ENCODE peak calls at places on chromosomes 5 and 9, in four cellular contexts. One of them, this sample, is unnamed.

GRCh38 chr9:2489838-2490314 is 131.7 kb upstream of the VLDLR start:
- DNase-seq in left ventricle myocardium inferior: no peak
- DNase-seq in T-helper 2 cell: no peak
- DNase-seq in Kasumi-1: no peak
- DNase-seq in this sample: no peak

GRCh38 chr5:91787718-91788117 is 404.6 kb upstream of the ARRDC3 start:
- DNase-seq in Kasumi-1: no peak
- DNase-seq in left ventricle myocardium inferior: no peak
- DNase-seq in T-helper 2 cell: no peak
- DNase-seq in this sample: peak

GRCh38 chr9:5288591-5288990 is 15.9 kb downstream of the RLN2 start:
- DNase-seq in left ventricle myocardium inferior: no peak
- DNase-seq in T-helper 2 cell: no peak
- DNase-seq in Kasumi-1: no peak
- DNase-seq in this sample: no peak

GRCh38 chr5:1671351-1671750 is 128.3 kb downstream of the MRPL36 start:
- DNase-seq in Kasumi-1: no peak
- DNase-seq in T-helper 2 cell: no peak
- DNase-seq in left ventricle myocardium inferior: no peak
- DNase-seq in this sample: no peak

GRCh38 chr5:82673460-82673859 is 395.3 kb upstream of the RPS23 start:
- DNase-seq in left ventricle myocardium inferior: no peak
- DNase-seq in Kasumi-1: no peak
- DNase-seq in T-helper 2 cell: no peak
- DNase-seq in this sample: no peak

GRCh38 chr5:100423330-100423729 is 111.8 kb upstream of the FAM174A start:
- DNase-seq in left ventricle myocardium inferior: no peak
- DNase-seq in T-helper 2 cell: no peak
- DNase-seq in Kasumi-1: no peak
- DNase-seq in this sample: peak

GRCh38 chr5:111781200-111781599 is 24.2 kb upstream of the NREP start:
- DNase-seq in left ventricle myocardium inferior: peak
- DNase-seq in Kasumi-1: peak
- DNase-seq in T-helper 2 cell: no peak
- DNase-seq in this sample: peak

GRCh38 chr5:31537349-31537748 is 5.2 kb downstream of the C5orf22 start:
- DNase-seq in Kasumi-1: no peak
- DNase-seq in left ventricle myocardium inferior: no peak
- DNase-seq in T-helper 2 cell: no peak
- DNase-seq in this sample: no peak

GRCh38 chr9:2231831-2232230 is 216.7 kb downstream of the SMARCA2 start:
- DNase-seq in T-helper 2 cell: no peak
- DNase-seq in Kasumi-1: no peak
- DNase-seq in left ventricle myocardium inferior: no peak
- DNase-seq in this sample: no peak

GRCh38 chr5:62354028-62354874 is 48.2 kb downstream of the KIF2A start:
- DNase-seq in left ventricle myocardium inferior: no peak
- DNase-seq in Kasumi-1: peak
- DNase-seq in T-helper 2 cell: no peak
- DNase-seq in this sample: no peak

GRCh38 chr5:83414601-83415000 is 56.9 kb upstream of the VCAN start:
- DNase-seq in Kasumi-1: no peak
- DNase-seq in left ventricle myocardium inferior: no peak
- DNase-seq in T-helper 2 cell: no peak
- DNase-seq in this sample: no peak

GRCh38 chr5:159908201-159908940 is 7.9 kb upstream of the ADRA1B start:
- DNase-seq in T-helper 2 cell: no peak
- DNase-seq in left ventricle myocardium inferior: no peak
- DNase-seq in Kasumi-1: no peak
- DNase-seq in this sample: no peak

GRCh38 chr5:133697536-133698258 is 85.4 kb upstream of the FSTL4 start:
- DNase-seq in Kasumi-1: no peak
- DNase-seq in left ventricle myocardium inferior: no peak
- DNase-seq in T-helper 2 cell: no peak
- DNase-seq in this sample: no peak

GRCh38 chr9:36928670-36929349 is 105.3 kb downstream of the PAX5 start:
- DNase-seq in T-helper 2 cell: no peak
- DNase-seq in left ventricle myocardium inferior: no peak
- DNase-seq in Kasumi-1: peak
- DNase-seq in this sample: no peak

GRCh38 chr9:129403743-129404620 is 216.9 kb downstream of the C9orf50 start:
- DNase-seq in left ventricle myocardium inferior: no peak
- DNase-seq in Kasumi-1: no peak
- DNase-seq in T-helper 2 cell: no peak
- DNase-seq in this sample: no peak

GRCh38 chr5:177403194-177403825 is 2.8 kb upstream of the PFN3 start:
- DNase-seq in left ventricle myocardium inferior: no peak
- DNase-seq in T-helper 2 cell: peak
- DNase-seq in Kasumi-1: no peak
- DNase-seq in this sample: no peak

GRCh38 chr9:136888454-136888853 is 2.1 kb downstream of the TRAF2 start:
- DNase-seq in left ventricle myocardium inferior: no peak
- DNase-seq in T-helper 2 cell: no peak
- DNase-seq in Kasumi-1: no peak
- DNase-seq in this sample: no peak

GRCh38 chr5:7856855-7857254 is 5.9 kb upstream of the CFAP90 start:
- DNase-seq in Kasumi-1: peak
- DNase-seq in T-helper 2 cell: no peak
- DNase-seq in left ventricle myocardium inferior: no peak
- DNase-seq in this sample: no peak

GRCh38 chr5:54063817-54064216 is 246.6 kb downstream of the ARL15 start:
- DNase-seq in T-helper 2 cell: no peak
- DNase-seq in Kasumi-1: no peak
- DNase-seq in left ventricle myocardium inferior: no peak
- DNase-seq in this sample: peak

GRCh38 chr5:173217626-173218397 is 17.2 kb downstream of the NKX2-5 start:
- DNase-seq in left ventricle myocardium inferior: no peak
- DNase-seq in T-helper 2 cell: no peak
- DNase-seq in Kasumi-1: no peak
- DNase-seq in this sample: no peak

GRCh38 chr5:90119531-90119940 is 290.0 kb downstream of the CETN3 start:
- DNase-seq in left ventricle myocardium inferior: no peak
- DNase-seq in T-helper 2 cell: no peak
- DNase-seq in Kasumi-1: no peak
- DNase-seq in this sample: no peak

GRCh38 chr5:6745706-6746217 is 32.5 kb downstream of the TENT4A start:
- DNase-seq in Kasumi-1: peak
- DNase-seq in T-helper 2 cell: no peak
- DNase-seq in left ventricle myocardium inferior: no peak
- DNase-seq in this sample: no peak

GRCh38 chr5:100777680-100778281 is 125.3 kb downstream of the ST8SIA4 start:
- DNase-seq in Kasumi-1: peak
- DNase-seq in left ventricle myocardium inferior: no peak
- DNase-seq in T-helper 2 cell: no peak
- DNase-seq in this sample: peak

GRCh38 chr9:110114086-110114887 is 93.7 kb downstream of the C9orf152 start:
- DNase-seq in T-helper 2 cell: no peak
- DNase-seq in left ventricle myocardium inferior: no peak
- DNase-seq in Kasumi-1: no peak
- DNase-seq in this sample: no peak

GRCh38 chr5:141095263-141095641 is 837 bp downstream of the PCDHB2 start:
- DNase-seq in Kasumi-1: no peak
- DNase-seq in left ventricle myocardium inferior: no peak
- DNase-seq in T-helper 2 cell: no peak
- DNase-seq in this sample: no peak

GRCh38 chr5:142820447-142820846 is 50.3 kb downstream of the ARHGAP26 start:
- DNase-seq in T-helper 2 cell: no peak
- DNase-seq in left ventricle myocardium inferior: no peak
- DNase-seq in Kasumi-1: no peak
- DNase-seq in this sample: no peak

GRCh38 chr5:54673523-54674225 is 156.1 kb downstream of the SNX18 start:
- DNase-seq in left ventricle myocardium inferior: peak
- DNase-seq in T-helper 2 cell: no peak
- DNase-seq in Kasumi-1: peak
- DNase-seq in this sample: no peak

GRCh38 chr9:98652302-98652701 is 56.4 kb downstream of the GABBR2 start:
- DNase-seq in left ventricle myocardium inferior: no peak
- DNase-seq in Kasumi-1: no peak
- DNase-seq in T-helper 2 cell: no peak
- DNase-seq in this sample: no peak

This sample was measured in HS-27A.